ENCODE peak calls at places on chromosomes 7 and 10, in five cellular contexts. T, B, X, L and M are unnamed samples.

GRCh38 chr7:139825666-139826290 is 3.3 kb upstream of the TBXAS1 start:
- DNase-seq in T (peak), B (no peak), X (no peak), L (no peak), M (no peak)

GRCh38 chr7:2970907-2971306 is 72.8 kb downstream of the CARD11 start:
- DNase-seq in T (no peak), B (no peak), X (no peak), L (no peak), M (peak)

GRCh38 chr7:128997161-128997560 is 57.8 kb downstream of the TNPO3 start:
- DNase-seq in T (peak), B (no peak), X (no peak), L (no peak), M (no peak)

GRCh38 chr7:18890134-18890533 is 227.3 kb downstream of the TWIST1 start:
- DNase-seq in T (peak), B (no peak), X (no peak), L (peak), M (no peak)

GRCh38 chr7:129231666-129232065 is 6.8 kb downstream of the AHCYL2 start:
- DNase-seq in T (no peak), B (no peak), X (no peak), L (no peak), M (no peak)

GRCh38 chr7:74365320-74366022 is 76.3 kb downstream of the CLIP2 start:
- DNase-seq in T (no peak), B (no peak), X (no peak), L (peak), M (no peak)

GRCh38 chr10:8045728-8046494 is 8.6 kb upstream of the GATA3 start:
- DNase-seq in T (no peak), B (peak), X (no peak), L (peak), M (no peak)

GRCh38 chr10:91137822-91138221 is 82.6 kb upstream of the PCGF5 start:
- DNase-seq in T (no peak), B (no peak), X (no peak), L (no peak), M (no peak)

GRCh38 chr7:133016629-133017028 is 65.3 kb downstream of the CHCHD3 start:
- DNase-seq in T (no peak), B (no peak), X (no peak), L (no peak), M (no peak)

GRCh38 chr10:72736176-72736795 is 44.3 kb downstream of the MCU start:
- DNase-seq in T (no peak), B (no peak), X (no peak), L (peak), M (no peak)

GRCh38 chr10:35784751-35785150 is 142.7 kb upstream of the FZD8 start:
- DNase-seq in T (peak), B (no peak), X (no peak), L (no peak), M (no peak)

GRCh38 chr10:57300718-57301117 is 939.7 kb upstream of the ZWINT start:
- DNase-seq in T (no peak), B (no peak), X (no peak), L (no peak), M (no peak)

GRCh38 chr10:75876710-75877109 is 445.3 kb downstream of the LRMDA start:
- DNase-seq in T (no peak), B (no peak), X (no peak), L (no peak), M (no peak)

GRCh38 chr10:33132626-33133025 is 174.6 kb upstream of the ITGB1 start:
- DNase-seq in T (no peak), B (peak), X (no peak), L (no peak), M (no peak)

GRCh38 chr10:118865998-118866778 is 111.4 kb upstream of the CACUL1 start:
- DNase-seq in T (no peak), B (no peak), X (no peak), L (no peak), M (no peak)

GRCh38 chr10:409403-410040 is 274.3 kb downstream of the ZMYND11 start:
- DNase-seq in T (no peak), B (no peak), X (no peak), L (no peak), M (no peak)

GRCh38 chr7:97372882-97373281 is 255.4 kb downstream of the SDHAF3 start:
- DNase-seq in T (no peak), B (no peak), X (no peak), L (no peak), M (no peak)

GRCh38 chr7:13560441-13560840 is 429.0 kb downstream of the ETV1 start:
- DNase-seq in T (peak), B (no peak), X (no peak), L (no peak), M (no peak)

GRCh38 chr10:119350529-119351001 is 143.2 kb downstream of the GRK5 start:
- DNase-seq in T (no peak), B (no peak), X (no peak), L (no peak), M (no peak)

GRCh38 chr10:96683065-96683464 is 37.2 kb downstream of the PIK3AP1 start:
- DNase-seq in T (peak), B (no peak), X (no peak), L (no peak), M (no peak)

GRCh38 chr7:727104-727805 is at the start of gene PRKAR1B:
- DNase-seq in T (no peak), B (peak), X (peak), L (peak), M (no peak)

GRCh38 chr7:50533849-50534248 is 31.4 kb downstream of the DDC start:
- DNase-seq in T (no peak), B (no peak), X (no peak), L (no peak), M (no peak)

GRCh38 chr7:148367701-148368475 is 222.7 kb upstream of the C7orf33 start:
- DNase-seq in T (no peak), B (no peak), X (no peak), L (no peak), M (no peak)

GRCh38 chr10:27223964-27224363 is 16.6 kb downstream of the ACBD5 start:
- DNase-seq in T (peak), B (peak), X (peak), L (no peak), M (no peak)

GRCh38 chr7:73442903-73443542 is 9.4 kb downstream of the FZD9 start:
- DNase-seq in T (no peak), B (no peak), X (peak), L (peak), M (no peak)

GRCh38 chr7:74282748-74283459 is 6.3 kb upstream of the CLIP2 start:
- DNase-seq in T (no peak), B (no peak), X (no peak), L (no peak), M (no peak)

GRCh38 chr7:122402235-122402634 is 97.7 kb upstream of the FEZF1 start:
- DNase-seq in T (no peak), B (no peak), X (no peak), L (no peak), M (no peak)

GRCh38 chr10:114301177-114301576 is 62.1 kb downstream of the VWA2 start:
- DNase-seq in T (peak), B (no peak), X (peak), L (no peak), M (no peak)

GRCh38 chr7:26865094-26865388 is 651 bp upstream of the SKAP2 start:
- DNase-seq in T (no peak), B (no peak), X (peak), L (peak), M (no peak)

GRCh38 chr7:73612598-73613269 is 11.6 kb downstream of the MLXIPL start:
- DNase-seq in T (peak), B (no peak), X (no peak), L (peak), M (no peak)

GRCh38 chr10:30671011-30671616 is 41.6 kb upstream of the LYZL2 start:
- DNase-seq in T (peak), B (peak), X (no peak), L (no peak), M (no peak)

GRCh38 chr10:102403115-102403514 is 7.6 kb downstream of the NFKB2 start:
- DNase-seq in T (no peak), B (no peak), X (no peak), L (peak), M (no peak)

DNA sequence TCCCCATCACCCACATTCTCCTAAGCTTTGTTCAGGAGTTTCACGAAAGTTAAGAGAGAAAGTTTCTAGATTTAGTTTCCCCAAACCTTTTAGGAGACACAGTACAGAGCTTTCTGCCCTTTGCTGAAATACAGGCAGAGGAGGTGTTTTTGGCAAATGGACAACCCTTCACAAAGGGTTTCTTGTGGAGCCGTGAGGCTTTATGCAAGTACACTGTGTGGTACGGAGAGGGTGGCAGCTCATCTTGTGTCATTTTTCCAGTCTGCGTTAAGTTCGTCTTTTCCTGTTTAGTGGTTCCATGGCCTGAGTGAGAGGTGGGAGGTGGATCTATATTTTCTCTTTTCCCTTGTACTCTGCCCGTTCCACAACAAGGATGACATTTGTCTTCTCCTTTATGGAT is 215.5 kb upstream of the PRKCQ start:
- DNase-seq in T (no peak), B (no peak), X (no peak), L (no peak), M (no peak)
- H3K4me3 ChIP-seq in T (no peak), B (no peak), X (no peak), L (no peak), M (no peak)

DNA sequence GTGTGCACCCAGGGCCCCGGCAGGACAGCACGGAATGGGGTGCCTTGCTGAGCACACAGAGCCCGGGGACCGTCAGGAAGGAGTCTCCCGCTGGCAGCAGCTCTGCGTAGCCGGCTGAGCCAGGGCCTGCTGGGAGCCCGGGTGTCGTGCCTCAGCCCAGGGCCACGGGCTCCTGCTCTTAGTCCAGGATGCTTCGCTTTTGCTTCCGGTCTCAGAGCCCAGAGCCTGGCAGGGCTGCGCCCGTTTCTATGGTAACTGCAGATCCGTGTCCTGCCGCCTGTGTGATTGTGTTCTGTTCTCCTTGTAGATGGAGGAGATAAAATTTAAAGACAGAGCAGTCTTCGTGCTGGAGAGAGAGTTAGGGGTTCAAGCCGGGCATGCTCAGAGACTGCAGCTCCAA is 53.7 kb upstream of the DPYSL4 start:
- DNase-seq in T (no peak), B (no peak), X (peak), L (no peak), M (no peak)
- H3K27ac ChIP-seq in T (no peak), B (no peak), X (no peak), L (no peak), M (no peak)

GRCh38 chr7:20783131-20783715 is 3.5 kb downstream of the SP8 start:
- DNase-seq in T (no peak), B (no peak), X (no peak), L (no peak), M (no peak)
- H3K4me3 ChIP-seq in T (no peak), B (no peak), X (no peak), L (no peak), M (no peak)

GRCh38 chr10:62870866-62871265 is 54.7 kb upstream of the EGR2 start:
- DNase-seq in T (no peak), B (no peak), X (no peak), L (no peak), M (no peak)
- H3K27ac ChIP-seq in T (no peak), B (no peak), X (no peak), L (no peak), M (no peak)

GRCh38 chr7:105015631-105015965 is 1.6 kb downstream of the KMT2E start:
- DNase-seq in T (no peak), B (peak), X (no peak), L (no peak), M (no peak)

GRCh38 chr7:105016083-105017075 is 2.4 kb downstream of the KMT2E start:
- DNase-seq in T (no peak), B (no peak), X (no peak), L (peak), M (no peak)

GRCh38 chr7:105014725-105015630 is 973 bp downstream of the KMT2E start:
- DNase-seq in T (peak), B (peak), X (peak), L (peak), M (no peak)

GRCh38 chr7:105019269-105019668 is 5.3 kb downstream of the KMT2E start:
- DNase-seq in T (no peak), B (no peak), X (no peak), L (no peak), M (no peak)

DNA sequence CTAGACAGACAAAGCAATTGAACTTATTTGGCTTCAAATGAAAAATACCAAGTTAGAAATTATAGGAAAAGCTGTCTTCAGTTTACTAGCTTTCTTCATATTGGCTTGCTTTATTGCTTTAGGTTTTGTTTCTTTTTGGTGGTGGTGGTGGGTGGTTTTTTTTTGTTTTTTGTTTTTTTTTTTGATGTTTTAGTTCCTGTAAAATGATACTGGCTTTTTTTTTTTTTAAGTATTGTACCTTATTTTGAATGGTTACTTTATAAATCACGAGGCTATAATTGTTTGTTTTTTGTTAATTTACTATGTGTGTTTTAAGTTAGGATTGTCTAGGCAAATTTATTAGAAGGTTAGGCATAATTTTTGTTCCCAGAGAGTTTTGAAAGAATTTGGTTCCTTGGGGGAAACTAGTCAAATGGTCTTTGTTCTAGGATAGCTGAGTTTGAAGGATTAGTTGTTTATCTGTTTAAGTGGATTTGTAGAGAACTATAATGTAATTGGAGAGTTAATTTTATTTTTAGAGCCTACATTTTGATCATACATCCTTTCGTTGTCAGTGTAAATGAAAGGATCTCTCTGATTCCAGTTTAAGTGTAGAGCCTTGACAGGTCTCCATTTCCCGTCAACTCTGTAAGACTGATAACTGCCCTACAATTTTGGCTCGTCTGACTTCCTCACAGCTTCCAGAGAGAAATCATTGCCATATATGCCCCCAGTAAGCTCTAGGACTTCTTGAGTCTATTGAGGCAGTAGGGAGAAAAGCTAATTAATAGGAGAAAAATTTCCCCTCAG is 3.5 kb downstream of the KMT2E start:
- DNase-seq in T (no peak), B (no peak), X (no peak), L (peak), M (no peak)
- H3K4me3 ChIP-seq in T (peak), B (peak), X (peak), L (peak), M (peak)

DNA sequence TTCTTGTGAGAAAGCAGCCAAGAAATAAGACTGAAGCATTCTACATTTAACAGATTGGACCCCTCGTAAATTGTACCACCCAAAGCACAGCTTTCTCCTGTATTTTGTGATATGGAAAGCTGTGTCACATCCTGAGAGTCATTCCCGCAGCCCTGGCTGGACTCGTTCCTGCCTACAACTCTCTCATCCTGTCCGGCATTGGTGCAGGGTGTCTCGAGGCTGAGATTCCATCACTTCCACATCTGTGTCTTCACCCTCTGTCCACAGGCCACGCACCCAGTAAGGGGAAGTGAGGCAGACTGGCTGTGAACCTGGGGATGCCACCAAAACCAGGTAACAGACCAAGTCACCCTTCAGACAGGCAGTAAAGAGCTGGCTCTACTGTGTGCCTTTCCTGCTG is 146.2 kb upstream of the KLF6 start:
- DNase-seq in T (no peak), B (no peak), X (no peak), L (no peak), M (no peak)
- H3K27ac ChIP-seq in T (no peak), B (no peak), X (no peak), L (no peak), M (no peak)

GRCh38 chr7:158015403-158016116 is 572.1 kb downstream of the PTPRN2 start:
- DNase-seq in T (no peak), B (no peak), X (no peak), L (no peak), M (no peak)
- H3K4me3 ChIP-seq in T (no peak), B (no peak), X (no peak), L (no peak), M (peak)

GRCh38 chr7:75950111-75950681 is 35.2 kb downstream of the POR start:
- DNase-seq in T (no peak), B (no peak), X (no peak), L (no peak), M (no peak)

GRCh38 chr7:75953918-75954317 is 39.0 kb downstream of the POR start:
- DNase-seq in T (no peak), B (no peak), X (no peak), L (no peak), M (no peak)

GRCh38 chr7:75951506-75951905 is 36.6 kb downstream of the POR start:
- DNase-seq in T (peak), B (no peak), X (peak), L (peak), M (no peak)

GRCh38 chr7:75955293-75955938 is 39.0 kb downstream of the TMEM120A start:
- DNase-seq in T (no peak), B (no peak), X (no peak), L (no peak), M (no peak)

DNA sequence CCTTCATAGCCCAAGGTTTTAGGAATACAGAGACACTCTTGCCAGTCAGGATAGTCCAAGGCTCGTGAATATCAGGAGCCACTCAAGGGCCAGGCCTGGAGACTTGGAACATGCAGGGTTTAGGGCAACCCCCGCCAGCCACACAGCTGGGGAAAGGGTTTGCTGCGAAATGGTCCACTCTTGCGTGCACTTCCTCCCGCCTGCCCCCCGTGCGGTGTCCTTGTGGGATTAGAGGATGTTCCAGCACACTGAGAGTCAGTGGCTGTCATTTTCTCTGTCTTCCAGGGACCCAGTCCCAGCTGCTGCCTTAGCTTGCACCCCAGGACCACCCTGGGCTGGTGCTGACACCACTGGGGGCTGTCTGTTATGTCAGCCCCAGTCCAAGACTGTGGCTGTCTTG is 38.5 kb downstream of the POR start:
- DNase-seq in T (no peak), B (no peak), X (no peak), L (no peak), M (no peak)
- H3K27ac ChIP-seq in T (no peak), B (no peak), X (peak), L (no peak), M (no peak)

DNA sequence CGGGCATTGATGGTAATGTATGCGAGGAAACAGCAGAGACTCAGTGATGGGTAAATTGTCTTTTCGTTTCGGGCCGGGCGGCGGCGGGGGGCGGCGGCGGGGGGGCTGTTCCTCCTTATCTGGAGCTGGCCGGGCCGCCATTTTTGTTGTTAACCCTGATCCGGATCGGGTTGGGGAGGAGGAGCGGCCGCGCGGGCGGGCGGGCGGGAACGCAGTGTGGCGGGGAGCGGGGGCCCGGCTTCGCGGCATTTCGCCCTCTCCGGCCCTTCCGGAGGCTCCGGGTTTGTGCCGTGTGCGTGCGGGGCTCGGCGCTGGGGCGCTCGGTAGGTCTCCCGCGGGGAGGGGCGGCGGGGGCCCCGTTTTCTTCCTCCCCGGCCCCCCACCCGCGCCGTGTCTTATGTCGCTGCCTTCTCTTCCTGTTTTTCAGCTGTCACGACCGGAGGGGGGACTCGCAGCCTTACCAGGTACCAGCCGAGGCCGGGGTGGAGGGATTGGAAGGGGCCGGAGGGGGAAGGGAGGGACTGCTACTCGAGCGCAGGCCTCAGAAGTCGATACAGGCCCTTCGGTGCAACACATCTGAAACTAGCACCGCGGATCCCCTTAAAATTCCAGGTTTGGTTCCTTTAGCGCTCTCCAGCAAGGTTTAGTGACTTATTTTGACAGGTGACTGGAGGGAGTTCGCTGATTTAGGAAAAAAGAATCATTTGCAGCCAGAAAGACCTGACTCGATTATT is 820 bp downstream of the WAC start:
- DNase-seq in T (peak), B (peak), X (peak), L (peak), M (peak)
- H3K4me3 ChIP-seq in T (peak), B (peak), X (peak), L (peak), M (peak)